ENCODE peak calls at places on chromosomes 5 and 9, in eight cellular contexts. H is AG09309; Z is HuH-7.5; V is lung; C is heart left ventricle; L is stimulated activated CD4-positive, alpha-beta T cell treated with anti-CD3 and anti-CD28 coated beads, Interleukin-2, amount 100 ng/mL, for 24 hours; R is Right ventricle myocardium superior; W is GM12892. U is an unnamed sample.

GRCh38 chr5:130231786-130232185 is 327.5 kb downstream of the CHSY3 start:
- DNase-seq in V (no peak), L (no peak), R (no peak), C (no peak), W (no peak), H (no peak), Z (no peak), U (no peak)

GRCh38 chr5:56056875-56057274 is 62.1 kb upstream of the IL6ST start:
- DNase-seq in Z (no peak), L (no peak), V (no peak), H (no peak), W (no peak), C (no peak), R (no peak), U (no peak)

GRCh38 chr5:157761690-157762611 is 18.4 kb downstream of the LSM11 start:
- DNase-seq in H (peak), V (no peak), L (no peak), Z (peak), W (peak), C (no peak), R (no peak), U (no peak)

GRCh38 chr9:5622019-5622418 is 6.9 kb upstream of the RIC1 start:
- DNase-seq in Z (no peak), V (no peak), W (no peak), L (no peak), R (no peak), C (no peak), H (peak), U (no peak)

GRCh38 chr5:127549551-127549950 is 32.1 kb downstream of the PRRC1 start:
- DNase-seq in W (no peak), Z (no peak), V (no peak), R (no peak), L (no peak), C (no peak), H (no peak), U (no peak)

GRCh38 chr9:73167614-73168013 is 15.9 kb downstream of the ANXA1 start:
- DNase-seq in Z (no peak), V (no peak), R (no peak), H (no peak), C (no peak), L (no peak), W (no peak), U (no peak)

GRCh38 chr5:54093081-54093492 is 217.3 kb downstream of the ARL15 start:
- DNase-seq in L (no peak), H (no peak), V (no peak), C (no peak), Z (no peak), W (no peak), R (no peak), U (no peak)

GRCh38 chr5:54756796-54757402 is 228.5 kb downstream of the ESM1 start:
- DNase-seq in H (no peak), R (no peak), L (no peak), V (no peak), C (no peak), W (no peak), Z (no peak), U (no peak)

GRCh38 chr5:173486355-173486754 is 130.1 kb downstream of the BOD1 start:
- DNase-seq in R (no peak), H (no peak), Z (no peak), V (no peak), W (no peak), C (no peak), L (no peak), U (no peak)

GRCh38 chr9:129946596-129946995 is 96.4 kb downstream of the FNBP1 start:
- DNase-seq in C (no peak), L (no peak), R (no peak), W (no peak), H (no peak), V (no peak), Z (no peak), U (no peak)

GRCh38 chr5:178625679-178626483 is 969 bp downstream of the CLK4 start:
- DNase-seq in Z (peak), C (no peak), R (no peak), H (no peak), L (no peak), W (no peak), V (no peak), U (no peak)

GRCh38 chr5:388266-389196 is 54.4 kb upstream of the EXOC3 start:
- DNase-seq in R (no peak), V (peak), C (peak), H (no peak), L (no peak), Z (no peak), W (no peak), U (no peak)

GRCh38 chr9:72592501-72593403 is 71.3 kb downstream of the TMC1 start:
- DNase-seq in L (peak), W (no peak), Z (peak), R (no peak), H (no peak), V (no peak), C (no peak), U (no peak)

GRCh38 chr9:14883310-14883944 is 26.8 kb downstream of the FREM1 start:
- DNase-seq in R (no peak), L (no peak), W (no peak), Z (no peak), H (no peak), C (no peak), V (no peak), U (no peak)

GRCh38 chr5:111699976-111700375 is 57.0 kb downstream of the NREP start:
- DNase-seq in W (no peak), R (no peak), H (no peak), L (no peak), Z (no peak), C (no peak), V (no peak), U (no peak)

GRCh38 chr9:130897105-130897751 is 616 bp upstream of the QRFP start:
- DNase-seq in H (no peak), V (no peak), C (no peak), L (no peak), R (no peak), Z (no peak), W (no peak), U (no peak)

GRCh38 chr9:37574996-37575395 is 1.2 kb downstream of the FBXO10 start:
- DNase-seq in R (no peak), L (no peak), H (no peak), W (no peak), V (no peak), Z (no peak), C (no peak), U (no peak)

GRCh38 chr9:1604942-1605560 is 410.1 kb upstream of the SMARCA2 start:
- DNase-seq in H (no peak), C (no peak), V (no peak), W (no peak), Z (no peak), R (no peak), L (no peak), U (no peak)

GRCh38 chr5:431711-432050 is 11.3 kb upstream of the EXOC3 start:
- DNase-seq in R (no peak), H (no peak), C (no peak), L (no peak), Z (no peak), V (no peak), W (no peak), U (no peak)

GRCh38 chr5:3190930-3191329 is 404.7 kb upstream of the IRX1 start:
- DNase-seq in W (no peak), Z (no peak), L (no peak), V (no peak), H (no peak), R (no peak), C (no peak), U (no peak)

GRCh38 chr5:57199866-57200265 is 26.0 kb downstream of the GPBP1 start:
- DNase-seq in C (no peak), L (no peak), H (no peak), V (no peak), R (no peak), W (no peak), Z (no peak), U (no peak)

GRCh38 chr5:44089419-44090125 is 299.6 kb downstream of the FGF10 start:
- DNase-seq in Z (no peak), C (no peak), R (peak), W (no peak), V (no peak), L (no peak), H (no peak), U (no peak)

GRCh38 chr5:87004101-87004500 is 263.6 kb upstream of the RASA1 start:
- DNase-seq in L (no peak), C (no peak), R (no peak), V (no peak), W (no peak), Z (no peak), H (no peak), U (no peak)

GRCh38 chr5:124132843-124133242 is 613.6 kb downstream of the ZNF608 start:
- DNase-seq in R (no peak), C (no peak), H (no peak), W (no peak), Z (no peak), L (no peak), V (no peak), U (no peak)

GRCh38 chr9:136525841-136526499 is 19.9 kb downstream of the NOTCH1 start:
- DNase-seq in R (no peak), L (no peak), W (no peak), Z (no peak), H (no peak), C (no peak), V (no peak), U (no peak)

GRCh38 chr5:149002053-149002452 is 60.8 kb downstream of the SH3TC2 start:
- DNase-seq in H (peak), W (no peak), C (no peak), V (peak), R (no peak), Z (peak), L (no peak), U (no peak)

GRCh38 chr9:129436751-129437625 is 183.9 kb downstream of the C9orf50 start:
- DNase-seq in Z (peak), C (peak), R (peak), V (no peak), H (no peak), W (no peak), L (peak), U (peak)

U was measured in activated T-cell treated with anti-CD3 and anti-CD28 coated beads, Interleukin-2, amount 50 U/mL, for 24 hours.